ENCODE peak calls at places on chromosomes 11 and 22, in nine cellular contexts. D, O, K, X, R, P, H, T and I are unnamed samples.

GRCh38 chr22:49179886-49180682 is 647.6 kb downstream of the BRD1 start:
- DNase-seq in H (no peak), R (no peak), T (no peak), K (no peak), O (no peak), P (no peak), D (no peak), X (no peak), I (no peak)

GRCh38 chr11:104934594-104934993 is 33.8 kb downstream of the CASP4 start:
- DNase-seq in R (no peak), T (no peak), K (no peak), X (no peak), O (no peak), D (peak), P (no peak), H (no peak), I (peak)

GRCh38 chr11:124843616-124843910 is 21.7 kb upstream of the ROBO3 start:
- DNase-seq in D (no peak), K (no peak), H (no peak), R (no peak), O (no peak), P (no peak), X (no peak), T (no peak), I (no peak)

GRCh38 chr11:67406420-67406968 is 2.6 kb downstream of the TBC1D10C start:
- DNase-seq in D (no peak), K (no peak), P (no peak), T (no peak), R (no peak), X (no peak), H (no peak), O (no peak), I (no peak)

GRCh38 chr22:44353063-44353440 is 40.3 kb upstream of the SHISAL1 start:
- DNase-seq in K (no peak), D (no peak), R (no peak), X (peak), O (no peak), H (no peak), P (no peak), T (no peak), I (no peak)

GRCh38 chr11:8247312-8247711 is 16.4 kb downstream of the LMO1 start:
- DNase-seq in H (peak), T (peak), D (peak), R (no peak), O (no peak), X (no peak), K (no peak), P (no peak), I (no peak)

GRCh38 chr11:112971200-112971599 is 10.0 kb downstream of the NCAM1 start:
- DNase-seq in T (no peak), R (no peak), D (no peak), P (no peak), X (no peak), K (no peak), O (no peak), H (no peak), I (no peak)

GRCh38 chr22:45717787-45718186 is 46.2 kb downstream of the ATXN10 start:
- DNase-seq in K (no peak), O (no peak), H (no peak), P (no peak), X (no peak), T (no peak), R (peak), D (no peak), I (no peak)

GRCh38 chr11:113773092-113773415 is 438 bp downstream of the ZW10 start:
- DNase-seq in O (no peak), K (no peak), X (peak), T (peak), R (no peak), P (no peak), D (no peak), H (peak), I (no peak)

GRCh38 chr11:32090774-32091370 is at the start of gene RCN1:
- DNase-seq in H (peak), X (peak), T (peak), K (peak), P (peak), D (peak), R (peak), O (peak), I (no peak)

GRCh38 chr11:61752117-61752924 is at the start of gene MYRF:
- DNase-seq in K (peak), O (no peak), D (peak), R (no peak), H (peak), X (no peak), T (peak), P (no peak), I (peak)

GRCh38 chr22:42168476-42168875 is 37.9 kb upstream of the CYP2D6 start:
- DNase-seq in T (no peak), D (no peak), K (no peak), X (no peak), H (no peak), P (no peak), R (no peak), O (no peak), I (no peak)

GRCh38 chr11:72778535-72779494 is 15.0 kb downstream of the STARD10 start:
- DNase-seq in X (peak), P (no peak), O (no peak), R (no peak), H (no peak), D (no peak), K (no peak), T (no peak), I (no peak)

GRCh38 chr11:69447786-69448185 is 33.7 kb upstream of the LINC01488 start:
- DNase-seq in O (no peak), K (no peak), H (no peak), P (no peak), X (peak), D (no peak), R (no peak), T (no peak), I (no peak)

GRCh38 chr11:106468091-106468490 is 390.6 kb downstream of the AASDHPPT start:
- DNase-seq in T (no peak), K (no peak), H (no peak), O (no peak), X (no peak), P (no peak), D (no peak), R (no peak), I (no peak)

GRCh38 chr11:19027829-19028595 is 32.5 kb downstream of the MRGPRX2 start:
- DNase-seq in R (peak), K (no peak), D (no peak), X (no peak), H (no peak), T (no peak), P (no peak), O (no peak), I (no peak)